ENCODE peak calls at places on chromosomes 1 and 21, in five cellular contexts. Q is tibial nerve, A is fibroblast of mammary gland, M is WTC11, Z is PC-3. C is an unnamed sample.

GRCh38 chr1:231359113-231359512 is 21.0 kb downstream of the SPRTN start:
- DNase-seq in Z (peak), M (no peak), Q (no peak), A (peak), C (no peak)

GRCh38 chr1:88780485-88780884 is 96.4 kb downstream of the PKN2 start:
- DNase-seq in Z (no peak), M (no peak), A (no peak), Q (no peak), C (no peak)

GRCh38 chr1:91613594-91613993 is 112.9 kb downstream of the CDC7 start:
- DNase-seq in Z (peak), Q (no peak), M (no peak), A (no peak), C (no peak)

GRCh38 chr1:231684333-231685244 is 58.0 kb downstream of the DISC1 start:
- DNase-seq in M (no peak), Z (no peak), A (no peak), Q (no peak), C (no peak)

GRCh38 chr1:47416319-47417128 is 439 bp downstream of the FOXE3 start:
- DNase-seq in A (no peak), M (no peak), Z (no peak), Q (no peak), C (peak)

GRCh38 chr1:20590313-20590777 is 1.4 kb downstream of the CDA start:
- DNase-seq in Q (no peak), Z (no peak), A (peak), M (no peak), C (no peak)

GRCh38 chr1:85201340-85202091 is 700 bp upstream of the SYDE2 start:
- DNase-seq in Q (peak), Z (peak), A (peak), M (peak), C (peak)

GRCh38 chr1:171141336-171142051 is 43.6 kb upstream of the FMO2 start:
- DNase-seq in M (no peak), Z (no peak), A (peak), Q (peak), C (no peak)

GRCh38 chr1:54795841-54796468 is 5.2 kb downstream of the TTC22 start:
- DNase-seq in M (no peak), Z (no peak), A (no peak), Q (no peak), C (no peak)

GRCh38 chr1:183002267-183002666 is 21.0 kb upstream of the LAMC1 start:
- DNase-seq in A (no peak), Q (no peak), Z (no peak), M (no peak), C (no peak)

GRCh38 chr1:192852001-192852400 is 43.2 kb downstream of the RGS2 start:
- DNase-seq in Z (no peak), Q (no peak), M (no peak), A (no peak), C (no peak)

GRCh38 chr1:39165488-39165887 is 39.0 kb upstream of the MACF1 start:
- DNase-seq in A (no peak), Q (no peak), Z (no peak), M (no peak), C (no peak)

GRCh38 chr1:52683367-52683940 is 14.7 kb downstream of the COA7 start:
- DNase-seq in Q (no peak), M (no peak), A (no peak), Z (no peak), C (no peak)

GRCh38 chr1:108829498-108829916 is 27.4 kb downstream of the AKNAD1 start:
- DNase-seq in M (no peak), Q (no peak), Z (peak), A (peak), C (no peak)

GRCh38 chr21:46126321-46127238 is 28.7 kb downstream of the COL6A2 start:
- DNase-seq in Z (no peak), A (peak), M (peak), Q (peak), C (peak)

GRCh38 chr21:44375281-44375651 is 21.8 kb downstream of the TRPM2 start:
- DNase-seq in Q (no peak), Z (no peak), M (no peak), A (no peak), C (no peak)

GRCh38 chr1:56400526-56400925 is 178.8 kb downstream of the PLPP3 start:
- DNase-seq in Z (no peak), Q (no peak), A (no peak), M (no peak), C (no peak)

GRCh38 chr1:11301593-11301992 is 28.6 kb downstream of the UBIAD1 start:
- DNase-seq in M (no peak), A (no peak), Q (no peak), Z (no peak), C (no peak)

GRCh38 chr21:38773108-38774061 is 32.3 kb upstream of the ETS2 start:
- DNase-seq in Q (peak), Z (peak), A (peak), M (no peak), C (no peak)

GRCh38 chr1:97094257-97094972 is 372.8 kb downstream of the PTBP2 start:
- DNase-seq in Z (peak), A (peak), M (no peak), Q (no peak), C (no peak)

GRCh38 chr1:235160965-235161684 is at the start of gene RBM34:
- DNase-seq in A (peak), M (peak), Z (peak), Q (peak), C (peak)

GRCh38 chr1:41647202-41648135 is 163.0 kb upstream of the EDN2 start:
- DNase-seq in M (no peak), A (no peak), Q (no peak), Z (no peak), C (no peak)

GRCh38 chr1:201904579-201904978 is 15.9 kb downstream of the SHISA4 start:
- DNase-seq in M (no peak), Q (no peak), Z (no peak), A (peak), C (no peak)

GRCh38 chr1:20988030-20988825 is 188.5 kb downstream of the EIF4G3 start:
- DNase-seq in Z (no peak), A (peak), M (no peak), Q (no peak), C (no peak)

GRCh38 chr1:160428655-160429054 is 28.3 kb downstream of the VANGL2 start:
- DNase-seq in Z (peak), A (peak), Q (no peak), M (peak), C (peak)

GRCh38 chr1:23422313-23422877 is 2.2 kb downstream of the TCEA3 start:
- DNase-seq in Q (peak), Z (peak), A (peak), M (no peak), C (peak)

GRCh38 chr1:91053630-91054029 is 31.8 kb upstream of the ZNF644 start:
- DNase-seq in M (no peak), A (no peak), Q (no peak), Z (no peak), C (no peak)

DNA sequence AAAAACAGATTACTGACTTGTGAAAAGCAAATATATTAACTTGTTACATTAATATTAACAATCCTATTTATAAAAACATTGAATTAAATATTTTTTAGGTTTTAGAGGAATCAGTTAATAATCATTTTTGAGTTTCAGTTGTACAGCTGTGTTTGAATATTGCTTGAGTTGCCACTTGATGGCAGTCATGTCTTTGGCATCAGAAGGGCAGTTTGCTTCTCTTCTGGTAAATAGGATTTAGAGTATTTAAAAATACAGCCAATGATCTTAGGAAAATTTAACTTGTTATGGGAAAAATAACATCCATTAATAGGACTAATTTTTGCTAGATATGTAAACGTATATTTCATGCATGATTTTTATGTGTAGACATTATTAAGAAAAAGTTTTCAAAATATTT is 234.1 kb downstream of the NCAM2 start:
- DNase-seq in Q (no peak), A (peak), Z (peak), M (no peak), C (peak)
- TF ChIP-seq CTCF in Q (peak), A (peak), Z (peak), M (no peak), C (peak)

GRCh38 chr1:200634449-200635122 is 14.0 kb upstream of the KIF14 start:
- DNase-seq in M (no peak), Q (no peak), A (no peak), Z (no peak), C (no peak)
- TF ChIP-seq CTCF in M (no peak), Q (no peak), A (peak), Z (peak), C (no peak)

DNA sequence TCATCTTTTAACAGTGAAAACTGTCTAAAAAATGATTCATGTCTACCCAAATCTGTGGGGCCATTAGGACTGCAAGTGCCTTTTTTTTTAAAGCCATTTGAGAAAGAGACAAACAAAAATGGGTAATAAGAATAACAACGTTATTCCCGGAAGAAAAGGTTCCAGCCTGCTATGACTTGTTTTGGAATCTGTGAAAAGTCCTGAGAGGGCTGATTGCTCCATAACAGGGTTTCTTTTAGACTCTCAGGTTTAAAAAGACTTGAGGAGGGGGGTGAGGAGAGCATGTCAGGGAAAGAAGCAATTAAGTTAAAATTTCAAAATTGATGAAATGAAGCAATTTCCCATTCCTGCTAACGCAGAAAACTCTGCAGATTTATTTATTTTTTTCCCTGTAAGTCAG is 56.4 kb downstream of the CACHD1 start:
- DNase-seq in A (no peak), M (no peak), Z (no peak), Q (no peak), C (no peak)
- TF ChIP-seq CTCF in A (no peak), M (no peak), Z (no peak), Q (no peak), C (no peak)

DNA sequence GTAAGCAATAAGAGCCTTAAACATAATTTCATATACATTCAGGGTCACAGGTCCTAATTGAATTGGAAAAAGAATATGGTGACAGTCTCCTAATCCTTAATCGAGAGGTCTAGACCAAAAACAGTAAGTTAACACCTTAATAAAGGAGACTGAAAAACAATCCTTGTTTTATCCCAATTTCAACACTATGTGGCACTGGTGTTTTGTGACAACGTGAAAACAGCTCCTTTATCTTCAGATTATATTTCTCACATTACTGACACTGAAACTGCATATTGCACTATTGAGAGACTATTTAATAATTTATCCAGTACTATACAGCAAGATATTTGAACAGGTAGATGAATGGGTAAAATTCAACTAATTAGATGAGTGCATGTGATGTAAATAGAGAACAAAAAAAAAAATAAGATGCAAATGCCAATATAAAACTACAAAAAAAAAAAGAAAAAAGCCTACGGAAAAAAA is 34.1 kb downstream of the TP53BP2 start:
- DNase-seq in M (no peak), Q (no peak), Z (peak), A (peak), C (no peak)
- TF ChIP-seq CTCF in M (no peak), Q (peak), Z (peak), A (peak), C (peak)

GRCh38 chr21:42075686-42076471 is 4.8 kb downstream of the UMODL1 start:
- DNase-seq in Z (no peak), M (no peak), A (no peak), Q (no peak), C (no peak)

GRCh38 chr21:42071146-42071737 is at the start of gene UMODL1:
- DNase-seq in Z (no peak), Q (no peak), M (no peak), A (no peak), C (no peak)

GRCh38 chr21:42069327-42069726 is 1.8 kb upstream of the UMODL1 start:
- DNase-seq in M (no peak), Q (no peak), Z (no peak), A (no peak), C (no peak)

GRCh38 chr21:42068592-42068991 is 2.5 kb upstream of the UMODL1 start:
- DNase-seq in Z (no peak), A (no peak), M (no peak), Q (no peak), C (no peak)

GRCh38 chr21:42073140-42074099 is 2.3 kb downstream of the UMODL1 start:
- DNase-seq in Q (no peak), M (no peak), A (no peak), Z (peak), C (no peak)
- TF ChIP-seq CTCF in Q (no peak), M (no peak), A (no peak), Z (peak), C (no peak)

GRCh38 chr1:155253208-155253607 is 2.1 kb downstream of the ENTREP3 start:
- DNase-seq in Z (peak), M (no peak), A (no peak), Q (no peak), C (no peak)
- TF ChIP-seq CTCF in Z (peak), M (no peak), A (peak), Q (no peak), C (no peak)

GRCh38 chr1:225435957-225436392 is 8.1 kb upstream of the LBR start:
- DNase-seq in Q (no peak), A (no peak), Z (no peak), M (no peak), C (no peak)

GRCh38 chr1:225441314-225442119 is 13.7 kb upstream of the LBR start:
- DNase-seq in M (no peak), Q (no peak), Z (no peak), A (peak), C (no peak)

GRCh38 chr1:225435487-225435886 is 7.6 kb upstream of the LBR start:
- DNase-seq in Z (no peak), A (no peak), M (no peak), Q (no peak), C (no peak)

GRCh38 chr1:225440380-225440957 is 12.6 kb upstream of the LBR start:
- DNase-seq in M (no peak), Q (no peak), Z (no peak), A (no peak), C (no peak)

DNA sequence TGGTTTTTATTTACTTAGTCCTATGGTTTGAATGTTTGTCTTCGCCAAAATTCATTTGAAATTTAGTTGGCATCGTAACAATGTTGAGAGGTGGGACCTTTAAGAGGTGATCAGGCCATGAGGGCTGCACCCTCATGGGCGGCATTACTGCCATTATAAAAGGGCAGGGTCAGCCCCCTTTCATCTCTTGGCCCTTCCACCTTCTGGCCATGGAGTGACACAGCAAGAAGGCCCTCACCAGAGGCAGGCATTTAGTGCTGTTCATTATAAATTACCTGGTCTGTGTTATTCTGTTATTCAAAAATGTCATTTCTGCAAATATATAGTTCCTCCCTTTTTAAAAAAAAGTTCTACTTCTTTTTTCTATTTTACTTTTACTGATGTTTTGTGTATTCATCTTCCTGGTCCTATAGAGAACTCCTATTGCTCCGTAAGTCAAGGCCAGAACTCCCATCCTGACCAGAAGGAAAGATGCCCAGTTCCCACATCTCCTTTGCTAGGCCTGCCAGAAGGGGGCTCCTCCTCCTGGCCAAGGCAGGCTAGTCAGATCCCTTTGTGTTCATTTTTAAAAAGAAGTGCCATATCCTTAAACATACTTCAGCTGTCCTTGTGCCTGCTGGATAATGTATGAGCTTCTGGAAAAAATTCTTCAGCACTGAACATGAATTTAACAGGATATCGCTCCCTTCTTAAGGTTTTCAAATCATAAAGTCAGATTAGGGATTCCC is 10.0 kb upstream of the LBR start:
- DNase-seq in Z (peak), M (no peak), A (peak), Q (no peak), C (no peak)
- TF ChIP-seq CTCF in Z (peak), M (no peak), A (peak), Q (no peak), C (no peak)

C was measured in nephron progenitor cell.